ENCODE peak calls at places on chromosomes 5 and 9, in five cellular contexts. A is astrocyte of the spinal cord, Y is T follicular helper cell, O is Kasumi-1, Z is EH. U is an unnamed sample.

GRCh38 chr9:96674914-96675538 is 19.9 kb upstream of the PRXL2C start:
- DNase-seq in O (no peak), Z (peak), Y (no peak), A (peak), U (peak)

GRCh38 chr9:137582286-137582860 is 3.6 kb upstream of the DPH7 start:
- DNase-seq in Z (peak), Y (no peak), A (no peak), O (peak), U (no peak)

GRCh38 chr9:22211588-22212360 is 202.7 kb upstream of the CDKN2B start:
- DNase-seq in Y (no peak), A (peak), O (peak), Z (peak), U (peak)

GRCh38 chr5:35198681-35199080 is 31.6 kb downstream of the PRLR start:
- DNase-seq in Y (no peak), A (peak), O (no peak), Z (peak), U (no peak)

GRCh38 chr5:33675958-33676464 is 215.8 kb downstream of the ADAMTS12 start:
- DNase-seq in A (no peak), Z (no peak), Y (no peak), O (peak), U (no peak)

GRCh38 chr5:154044585-154044984 is 5.8 kb downstream of the MFAP3 start:
- DNase-seq in Y (no peak), O (no peak), Z (no peak), A (no peak), U (no peak)

GRCh38 chr5:14663734-14664269 is 716 bp upstream of the OTULIN start:
- DNase-seq in Z (no peak), O (peak), Y (no peak), A (no peak), U (no peak)

GRCh38 chr5:113606298-113607134 is 93.0 kb downstream of the YTHDC2 start:
- DNase-seq in Y (peak), A (peak), O (peak), Z (peak), U (peak)

GRCh38 chr9:130368631-130369103 is 76.1 kb upstream of the ASS1 start:
- DNase-seq in Z (peak), A (no peak), Y (no peak), O (no peak), U (peak)

GRCh38 chr9:22683393-22684075 is 236.9 kb downstream of the DMRTA1 start:
- DNase-seq in Y (no peak), Z (peak), O (no peak), A (peak), U (peak)

GRCh38 chr5:96402500-96402899 is 30.5 kb downstream of the PCSK1 start:
- DNase-seq in Z (no peak), Y (no peak), A (no peak), O (no peak), U (no peak)

GRCh38 chr5:150062523-150062922 is 23.8 kb downstream of the CSF1R start:
- DNase-seq in A (no peak), Z (peak), Y (no peak), O (no peak), U (no peak)

GRCh38 chr5:71471193-71471592 is 15.7 kb downstream of the BDP1 start:
- DNase-seq in O (no peak), Y (no peak), A (peak), Z (peak), U (peak)

GRCh38 chr5:74402553-74402952 is 238.0 kb downstream of the ENC1 start:
- DNase-seq in O (no peak), Y (no peak), Z (no peak), A (no peak), U (no peak)

GRCh38 chr5:89728750-89729149 is 680.8 kb downstream of the CETN3 start:
- DNase-seq in Y (no peak), Z (no peak), O (no peak), A (peak), U (no peak)

GRCh38 chr5:180090769-180091546 is 19.4 kb upstream of the RNF130 start:
- DNase-seq in A (peak), Y (no peak), O (peak), Z (peak), U (peak)

GRCh38 chr5:69152731-69153130 is 14.2 kb upstream of the CCNB1 start:
- DNase-seq in Z (no peak), O (peak), A (no peak), Y (no peak), U (no peak)

GRCh38 chr5:71895546-71895945 is 176.5 kb downstream of the CARTPT start:
- DNase-seq in A (no peak), Y (no peak), Z (no peak), O (no peak), U (no peak)

GRCh38 chr9:15352301-15352700 is 45.3 kb upstream of the TTC39B start:
- DNase-seq in Y (no peak), A (no peak), Z (no peak), O (no peak), U (no peak)

GRCh38 chr9:127905788-127906191 is 6.4 kb upstream of the ST6GALNAC6 start:
- DNase-seq in Y (peak), O (no peak), A (no peak), Z (no peak), U (no peak)

GRCh38 chr5:139185589-139185988 is 12.6 kb downstream of the SIL1 start:
- DNase-seq in Z (no peak), A (no peak), Y (no peak), O (no peak), U (no peak)

GRCh38 chr5:73447234-73448071 is 1.1 kb downstream of the FOXD1 start:
- DNase-seq in Y (no peak), Z (peak), O (peak), A (peak), U (peak)

GRCh38 chr5:96703985-96704384 is 41.8 kb downstream of the CAST start:
- DNase-seq in O (no peak), A (no peak), Y (no peak), Z (peak), U (no peak)

GRCh38 chr9:119370816-119371215 is 1.6 kb upstream of the BRINP1 start:
- DNase-seq in A (peak), Z (peak), O (peak), Y (no peak), U (peak)

GRCh38 chr9:130632081-130632710 is 32.2 kb upstream of the PRDM12 start:
- DNase-seq in A (no peak), Z (no peak), O (no peak), Y (no peak), U (no peak)

GRCh38 chr5:133696006-133696584 is 83.8 kb upstream of the FSTL4 start:
- DNase-seq in Z (no peak), Y (no peak), O (no peak), A (no peak), U (no peak)

GRCh38 chr9:38393128-38393809 is 767 bp downstream of the ALDH1B1 start:
- DNase-seq in Z (peak), Y (no peak), O (peak), A (no peak), U (no peak)

GRCh38 chr5:171981847-171982246 is 24.6 kb downstream of the FBXW11 start:
- DNase-seq in Z (no peak), Y (no peak), O (no peak), A (no peak), U (no peak)

GRCh38 chr5:92863666-92864065 is 717.4 kb downstream of the NR2F1-AS1 start:
- DNase-seq in O (no peak), Y (no peak), A (no peak), Z (no peak), U (no peak)

GRCh38 chr9:2570615-2571479 is 50.7 kb upstream of the VLDLR start:
- DNase-seq in O (peak), Y (no peak), A (peak), Z (peak), U (peak)

GRCh38 chr5:27608992-27609391 is 570.6 kb upstream of the CDH9 start:
- DNase-seq in O (no peak), Z (no peak), A (no peak), Y (no peak), U (no peak)

GRCh38 chr5:6910950-6911349 is 197.7 kb downstream of the TENT4A start:
- DNase-seq in Y (no peak), A (no peak), Z (peak), O (no peak), U (no peak)

GRCh38 chr9:130453487-130453886 is 8.7 kb downstream of the ASS1 start:
- DNase-seq in A (peak), Y (no peak), O (no peak), Z (peak), U (peak)

GRCh38 chr5:66246621-66247020 is 102.5 kb downstream of the SREK1 start:
- DNase-seq in Z (peak), O (no peak), A (peak), Y (no peak), U (peak)

GRCh38 chr5:142886211-142886610 is 116.0 kb downstream of the ARHGAP26 start:
- DNase-seq in Z (peak), Y (no peak), A (no peak), O (no peak), U (peak)

GRCh38 chr5:143499480-143500114 is 96.1 kb upstream of the NR3C1 start:
- DNase-seq in A (no peak), Z (no peak), Y (no peak), O (no peak), U (no peak)